ENCODE peak calls at places on chromosomes 12 and 14, in six cellular contexts. D is body of pancreas, N is SK-N-SH, E is GM23338, Y is prostate gland, O is thyroid gland. K is an unnamed sample.

GRCh38 chr12:45388545-45388944 is 172.7 kb downstream of the ANO6 start:
- DNase-seq in D (no peak), N (peak; percentile 56), E (peak; percentile 69), Y (peak; percentile 10), O (peak; percentile 21), K (peak; percentile 39)

GRCh38 chr14:56854325-56854724 is 44.0 kb upstream of the OTX2 start:
- DNase-seq in D (no peak), N (no peak), E (no peak), Y (peak; percentile 49), O (no peak), K (peak; percentile 7)

GRCh38 chr12:108367436-108367835 is 28.3 kb upstream of the CMKLR1 start:
- DNase-seq in D (no peak), N (no peak), E (no peak), Y (no peak), O (no peak), K (no peak)

GRCh38 chr12:121536929-121537813 is 43.7 kb downstream of the KDM2B start:
- DNase-seq in D (peak; percentile 88), N (peak; percentile 88), E (peak; percentile 75), Y (peak; percentile 67), O (peak; percentile 98), K (peak; percentile 77)

GRCh38 chr12:106906715-106907114 is 49.0 kb upstream of the TMEM263 start:
- DNase-seq in D (no peak), N (no peak), E (no peak), Y (no peak), O (no peak), K (no peak)

GRCh38 chr12:25421651-25422150 is 131.4 kb downstream of the LMNTD1 start:
- DNase-seq in D (no peak), N (no peak), E (no peak), Y (no peak), O (no peak), K (no peak)

GRCh38 chr12:57889541-57889989 is 43.0 kb upstream of the CTDSP2 start:
- DNase-seq in D (peak; percentile 23), N (no peak), E (no peak), Y (no peak), O (peak; percentile 12), K (peak; percentile 11)

GRCh38 chr14:105329411-105330200 is 15.1 kb downstream of the PACS2 start:
- DNase-seq in D (no peak), N (peak; percentile 19), E (no peak), Y (no peak), O (no peak), K (no peak)

GRCh38 chr14:70709726-70710382 is 68.1 kb downstream of the TTC9 start:
- DNase-seq in D (no peak), N (no peak), E (peak; percentile 56), Y (no peak), O (peak; percentile 53), K (no peak)

GRCh38 chr12:120833849-120834248 is 70.3 kb downstream of the SPPL3 start:
- DNase-seq in D (no peak), N (no peak), E (no peak), Y (no peak), O (no peak), K (no peak)

GRCh38 chr12:96225003-96225855 is 31.1 kb downstream of the ELK3 start:
- DNase-seq in D (no peak), N (peak; percentile 43), E (no peak), Y (no peak), O (no peak), K (no peak)

GRCh38 chr12:101891462-101891971 is 14.1 kb downstream of the DRAM1 start:
- DNase-seq in D (no peak), N (no peak), E (no peak), Y (peak; percentile 19), O (peak; percentile 10), K (no peak)

GRCh38 chr12:70609739-70610491 is 27.3 kb downstream of the PTPRB start:
- DNase-seq in D (peak; percentile 22), N (peak; percentile 81), E (peak; percentile 58), Y (peak; percentile 9), O (peak; percentile 37), K (peak; percentile 73)

GRCh38 chr14:75273272-75274044 is 5.2 kb upstream of the FOS start:
- DNase-seq in D (no peak), N (no peak), E (no peak), Y (no peak), O (no peak), K (no peak)

GRCh38 chr14:58662028-58662427 is 24.3 kb downstream of the DACT1 start:
- DNase-seq in D (no peak), N (no peak), E (no peak), Y (no peak), O (no peak), K (no peak)

DNA sequence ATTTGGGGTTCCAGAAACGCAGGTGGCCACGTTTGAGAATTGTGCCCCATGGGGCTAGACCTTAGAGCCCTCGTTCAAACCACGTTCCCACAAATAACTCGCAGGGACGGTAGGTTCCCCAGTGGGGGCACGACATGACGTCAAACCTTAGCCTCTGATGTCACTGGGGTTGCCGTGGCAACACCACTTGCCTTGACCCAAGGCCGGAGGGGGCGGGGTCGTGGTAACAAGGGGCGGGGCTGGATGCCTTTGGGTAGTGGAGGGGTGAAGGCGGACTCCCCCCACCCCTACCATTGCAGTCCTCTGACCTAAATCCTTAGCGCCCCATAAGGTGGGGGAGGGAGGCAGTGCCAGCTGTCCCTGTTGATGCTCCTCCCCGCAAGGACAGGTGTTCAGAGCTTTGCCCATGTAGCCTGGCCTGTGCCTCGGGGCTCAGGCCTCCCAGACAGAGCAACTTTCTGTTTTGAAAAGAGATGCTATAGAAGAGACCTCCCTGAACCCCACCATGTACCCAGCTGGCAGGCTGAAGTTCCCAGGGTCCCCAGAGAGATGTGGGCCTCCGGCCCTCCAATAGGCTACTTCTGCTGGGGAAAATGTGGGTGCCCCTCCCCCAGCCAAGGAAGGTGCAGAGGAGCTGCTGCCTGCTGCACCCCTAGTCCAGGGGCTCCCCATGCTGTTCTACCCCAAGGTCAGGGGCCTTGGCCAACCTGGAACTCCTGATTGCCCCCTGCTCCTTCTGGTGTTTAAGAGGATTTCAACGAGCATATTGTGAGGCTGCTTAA is 1.9 kb downstream of the FAM222A start:
- DNase-seq in D (peak; percentile 43), N (peak; percentile 87), E (peak; percentile 51), Y (no peak), O (no peak), K (no peak)
- H3K4me3 ChIP-seq in D (no peak overlapping the region), N (no peak overlapping the region), E (peak overlapping the region; percentile 80), Y (no peak overlapping the region), O (no peak overlapping the region), K (no peak overlapping the region)

DNA sequence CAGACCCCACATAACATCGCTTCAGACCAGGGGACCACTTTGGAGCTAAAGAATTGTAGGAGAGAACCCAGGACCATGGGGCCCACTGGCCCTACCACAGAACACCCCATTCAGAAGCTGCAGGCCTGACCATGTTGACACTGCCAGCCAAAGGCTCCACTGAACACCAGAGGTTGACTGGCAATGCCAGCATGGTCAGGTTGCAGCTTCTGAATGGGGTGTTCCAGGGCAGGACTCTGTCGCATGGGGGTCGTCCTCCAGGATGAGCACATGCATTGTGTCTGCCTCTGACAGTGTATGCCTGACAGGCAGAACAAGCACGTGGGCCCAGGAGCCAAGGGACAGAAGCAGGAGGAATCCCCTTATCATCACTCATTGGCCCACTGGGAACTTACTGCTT is 34.1 kb downstream of the DIO3 start:
- DNase-seq in D (no peak), N (no peak), E (no peak), Y (no peak), O (no peak), K (no peak)
- H3K4me1 ChIP-seq in D (no peaks in the 10 kb centered on the region), N (no peaks in the 10 kb centered on the region), E (no peaks in the 10 kb centered on the region), Y (no peaks in the 10 kb centered on the region), O (no peaks in the 10 kb centered on the region), K (no peaks in the 10 kb centered on the region)

GRCh38 chr14:50828738-50829471 is 2.1 kb downstream of the NIN start:
- DNase-seq in D (no peak), N (no peak), E (no peak), Y (no peak), O (no peak), K (no peak)
- H3K4me3 ChIP-seq in D (no peak overlapping the region), N (peak overlapping the region; percentile 80), E (peak overlapping the region; percentile 84), Y (no peak overlapping the region), O (no peak overlapping the region), K (peak overlapping the region; percentile 96)

DNA sequence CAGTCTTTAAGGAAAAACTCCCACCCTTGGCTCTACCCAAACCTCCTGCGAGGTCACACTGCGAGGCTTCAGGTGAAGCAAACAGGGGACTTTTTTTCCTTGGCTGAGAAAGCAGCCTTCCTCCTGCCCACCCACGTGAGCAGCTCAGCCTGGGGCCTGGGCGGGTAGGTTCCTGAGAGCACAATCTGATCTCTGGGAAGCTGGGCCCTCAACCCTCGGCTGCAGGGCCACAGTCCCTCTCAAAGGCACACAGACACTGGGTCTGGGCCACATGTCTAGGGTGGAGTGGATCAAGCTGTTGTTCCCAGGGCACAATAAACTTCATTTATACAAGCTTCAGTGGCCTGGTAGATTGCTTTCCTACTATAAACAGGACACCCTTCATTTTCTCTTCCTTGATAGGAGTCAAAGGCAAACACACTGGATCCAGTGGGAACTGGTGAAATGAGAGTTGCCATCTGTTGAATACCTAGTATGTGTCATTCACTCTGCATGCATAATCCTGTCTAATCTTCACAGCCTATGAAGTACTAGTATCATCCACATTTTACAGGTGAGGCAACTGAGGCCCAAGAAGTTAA is 41.3 kb upstream of the PNMA1 start:
- DNase-seq in D (no peak), N (no peak), E (no peak), Y (peak; percentile 69), O (peak; percentile 86), K (peak; percentile 72)
- H3K4me1 ChIP-seq in D (peaks cover 87% of the 10 kb centered on the region), N (peaks cover 62% of the 10 kb centered on the region), E (peaks cover 15% of the 10 kb centered on the region), Y (peaks cover 73% of the 10 kb centered on the region), O (peaks cover 87% of the 10 kb centered on the region), K (peaks cover 28% of the 10 kb centered on the region)

DNA sequence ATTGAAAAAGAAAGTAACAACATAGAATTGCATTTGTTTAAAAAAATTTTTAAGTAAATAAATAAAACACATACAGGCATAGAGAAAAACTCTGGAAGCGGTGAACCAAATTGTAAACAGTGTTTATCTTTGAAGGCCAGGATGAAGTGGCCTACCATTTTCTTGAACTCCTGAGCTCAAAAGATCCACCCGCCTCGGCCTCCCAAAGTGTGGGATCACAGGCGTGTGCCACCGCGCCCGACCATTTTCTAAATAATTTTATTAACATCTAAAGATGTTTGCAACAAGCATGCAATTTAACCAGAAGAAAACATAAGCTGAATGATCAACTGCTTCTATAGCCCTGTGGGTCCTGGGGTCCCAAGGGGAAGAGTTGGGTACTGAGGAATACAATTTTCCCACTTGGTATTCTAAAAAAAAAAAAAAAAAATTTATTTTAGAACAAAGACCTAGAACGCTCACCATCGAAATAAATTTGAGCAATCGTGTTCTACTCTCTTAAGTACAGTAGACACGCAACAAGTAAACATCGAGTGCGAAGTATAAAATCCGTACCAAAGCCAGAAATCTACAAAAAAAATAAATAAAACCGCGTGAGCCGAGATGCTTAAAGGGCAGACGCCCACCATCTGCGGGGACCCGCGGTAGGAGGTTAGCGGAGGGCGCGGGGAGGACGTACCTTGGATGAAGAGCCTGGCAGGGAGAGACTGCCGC is 489 bp downstream of the MIS18BP1 start:
- DNase-seq in D (no peak), N (peak; percentile 6), E (peak; percentile 30), Y (peak; percentile 6), O (peak; percentile 7), K (peak; percentile 33)
- H3K4me3 ChIP-seq in D (peak overlapping the region; percentile 87), N (peak overlapping the region; percentile 68), E (peak overlapping the region; percentile 89), Y (peak overlapping the region; percentile 58), O (peak overlapping the region; percentile 56), K (peak overlapping the region; percentile 60)

K was measured in small intestine.